ENCODE peak calls at places on chromosomes 7 and 10, in eight cellular contexts. R is A549; G is stimulated activated effector memory CD8-positive, alpha-beta T cell treated with anti-CD3 and anti-CD28 coated beads, Interleukin-12 subunit alpha, Interleukin-12 subunit beta, amount 100 ng/mL, for 72 hours; S is stimulated activated naive CD8-positive, alpha-beta T cell treated with anti-CD3 and anti-CD28 coated beads, Interleukin-15, amount 100 ng/mL, for 72 hours; Z is GM23338; P is RWPE2; C is gastroesophageal sphincter; E is Right ventricle myocardium inferior. Y is an unnamed sample.

GRCh38 chr7:98869374-98870070 is at the start of gene TMEM130:
- ATAC-seq in R (peak), S (peak), Z (peak), P (peak), C (peak), E (no peak), G (peak), Y (peak)

GRCh38 chr7:135726389-135726788 is 1.6 kb downstream of the SLC13A4 start:
- ATAC-seq in E (no peak), S (no peak), R (no peak), G (no peak), Z (peak), C (no peak), P (no peak), Y (no peak)

GRCh38 chr7:55594870-55595269 is 22.6 kb upstream of the VOPP1 start:
- ATAC-seq in C (no peak), R (no peak), G (no peak), P (no peak), E (no peak), Z (no peak), S (no peak), Y (no peak)

GRCh38 chr7:78443811-78444210 is 645.2 kb downstream of the PHTF2 start:
- ATAC-seq in Z (peak), E (no peak), P (no peak), C (no peak), R (no peak), S (no peak), G (no peak), Y (no peak)

GRCh38 chr7:48280100-48280499 is 108.8 kb downstream of the ABCA13 start:
- ATAC-seq in S (peak), Z (no peak), R (no peak), P (peak), G (peak), C (no peak), E (no peak), Y (peak)

GRCh38 chr10:60086421-60086820 is 180.1 kb upstream of the CCDC6 start:
- ATAC-seq in C (no peak), R (no peak), P (no peak), Z (no peak), G (no peak), E (no peak), S (no peak), Y (no peak)

GRCh38 chr10:97365761-97366351 is 31.3 kb upstream of the FRAT2 start:
- ATAC-seq in P (no peak), Z (no peak), C (peak), S (no peak), G (no peak), R (no peak), E (peak), Y (peak)

GRCh38 chr10:71631007-71631859 is 88.3 kb downstream of the C10orf105 start:
- ATAC-seq in G (no peak), Z (peak), E (no peak), C (peak), P (no peak), S (no peak), R (no peak), Y (no peak)

GRCh38 chr10:6819301-6819700 is 239.2 kb upstream of the PRKCQ start:
- ATAC-seq in S (no peak), G (no peak), Z (no peak), C (no peak), R (no peak), P (no peak), E (no peak), Y (no peak)

GRCh38 chr10:122407375-122408125 is 33.0 kb downstream of the PLEKHA1 start:
- ATAC-seq in R (no peak), S (peak), C (no peak), G (no peak), Z (no peak), E (no peak), P (no peak), Y (no peak)

GRCh38 chr10:88415533-88416130 is 167.5 kb downstream of the RNLS start:
- ATAC-seq in C (no peak), S (no peak), E (peak), G (no peak), Z (peak), R (no peak), P (no peak), Y (no peak)

GRCh38 chr7:143183024-143183423 is at the start of gene TAS2R39:
- ATAC-seq in G (no peak), E (no peak), R (no peak), C (no peak), P (no peak), S (no peak), Z (no peak), Y (no peak)

GRCh38 chr10:104630731-104631130 is 10.4 kb upstream of the SORCS3 start:
- ATAC-seq in R (no peak), E (peak), P (no peak), G (no peak), C (no peak), Z (no peak), S (no peak), Y (no peak)

GRCh38 chr10:122102146-122102866 is 113.3 kb downstream of the TACC2 start:
- ATAC-seq in E (peak), P (peak), C (no peak), S (no peak), Z (no peak), G (no peak), R (peak), Y (no peak)

GRCh38 chr10:132208489-132209050 is 21.8 kb downstream of the DPYSL4 start:
- ATAC-seq in S (no peak), Z (no peak), R (no peak), G (no peak), E (peak), C (no peak), P (no peak), Y (peak)

GRCh38 chr10:34768261-34768971 is 46.7 kb downstream of the PARD3 start:
- ATAC-seq in G (no peak), Z (peak), E (peak), R (peak), C (peak), P (peak), S (no peak), Y (peak)

GRCh38 chr10:93680414-93681047 is 21.9 kb downstream of the FRA10AC1 start:
- ATAC-seq in G (no peak), S (no peak), C (no peak), E (no peak), P (peak), Z (no peak), R (peak), Y (no peak)

Y was measured in stimulated activated memory B cell treated with anti-CD40 and anti-IgM and Interleukin-4, amounts not matched to agents 10 μg/mL and 1 μg/mL and 100 μg/mL, for 72 hours.